ENCODE peak calls at places on chromosomes 4 and X, in six cellular contexts. V is putamen; Q is B cell; L is stimulated activated CD4-positive, alpha-beta T cell treated with anti-CD3 and anti-CD28 coated beads, Interleukin-1b, Interleukin-23, amount 100 ng/mL, for 24 hours; S is COLO829; A is fibroblast of lung. K is an unnamed sample.

GRCh38 chrX:39815621-39816020 is 282.1 kb downstream of the BCOR start:
- DNase-seq in S (no peak), V (no peak), A (no peak), L (no peak), Q (no peak), K (no peak)

GRCh38 chrX:41148553-41148952 is 63.3 kb downstream of the USP9X start:
- DNase-seq in Q (no peak), L (no peak), V (no peak), S (peak; percentile 88), A (peak; percentile 61), K (no peak)

GRCh38 chr4:54687887-54688841 is 30.4 kb downstream of the KIT start:
- DNase-seq in A (no peak), S (no peak), Q (peak; percentile 26), L (no peak), V (peak; percentile 24), K (no peak)

GRCh38 chr4:174236359-174236758 is 47.1 kb downstream of the FBXO8 start:
- DNase-seq in V (no peak), A (no peak), S (no peak), Q (no peak), L (no peak), K (no peak)

GRCh38 chr4:69714086-69714485 is 46.3 kb downstream of the SULT1B1 start:
- DNase-seq in V (no peak), S (no peak), L (no peak), A (no peak), Q (no peak), K (no peak)

GRCh38 chrX:22395372-22395771 is 122.7 kb downstream of the CBLL2 start:
- DNase-seq in V (no peak), Q (no peak), A (peak; percentile 42), L (no peak), S (no peak), K (no peak)

GRCh38 chr4:88618782-88619485 is 26.7 kb downstream of the HERC3 start:
- DNase-seq in S (no peak), A (no peak), L (no peak), Q (no peak), V (no peak), K (no peak)

GRCh38 chrX:107739541-107739940 is 36.0 kb downstream of the TSC22D3 start:
- DNase-seq in Q (no peak), S (no peak), L (no peak), V (no peak), A (no peak), K (no peak)

GRCh38 chrX:56726609-56727008 is 2.4 kb upstream of the NBDY start:
- DNase-seq in L (no peak), V (peak; percentile 20), S (peak; percentile 44), Q (peak; percentile 32), A (peak; percentile 64), K (no peak)

GRCh38 chr4:74675673-74676279 is 118.5 kb downstream of the BTC start:
- DNase-seq in L (no peak), A (peak; percentile 84), Q (peak; percentile 12), V (no peak), S (peak; percentile 69), K (no peak)

GRCh38 chr4:25567253-25567652 is 88.4 kb upstream of the SLC34A2 start:
- DNase-seq in V (no peak), A (no peak), Q (no peak), S (no peak), L (no peak), K (no peak)

GRCh38 chr4:106978046-106978774 is 57.9 kb downstream of the DKK2 start:
- DNase-seq in V (no peak), Q (no peak), A (no peak), L (no peak), S (no peak), K (peak; percentile 51)

GRCh38 chr4:135319685-135320084 is 1118.1 kb upstream of the PABPC4L start:
- DNase-seq in S (no peak), A (peak; percentile 1), Q (no peak), L (no peak), V (no peak), K (no peak)

GRCh38 chrX:7233632-7234406 is 85.9 kb upstream of the PUDP start:
- DNase-seq in S (no peak), L (no peak), A (no peak), Q (no peak), V (no peak), K (no peak)